ENCODE peak calls at places on chromosomes 2 and 18, in seven cellular contexts. One of them, this sample, is unnamed.

GRCh38 chr2:100643459-100643858 is 80.7 kb downstream of the PDCL3 start:
- DNase-seq in HCT116: no peak
- DNase-seq in SK-N-SH: no peak
- DNase-seq in K562: no peak
- DNase-seq in HepG2: no peak
- DNase-seq in H1: no peak
- DNase-seq in GM12878: no peak
- DNase-seq in this sample: no peak

GRCh38 chr2:151654891-151655290 is 79.4 kb downstream of the NEB start:
- DNase-seq in HCT116: no peak
- DNase-seq in SK-N-SH: no peak
- DNase-seq in K562: no peak
- DNase-seq in HepG2: no peak
- DNase-seq in H1: no peak
- DNase-seq in GM12878: no peak
- DNase-seq in this sample: no peak

GRCh38 chr2:63772061-63772460 is 69.6 kb upstream of the UGP2 start:
- DNase-seq in HCT116: no peak
- DNase-seq in SK-N-SH: no peak
- DNase-seq in K562: no peak
- DNase-seq in HepG2: no peak
- DNase-seq in H1: no peak
- DNase-seq in GM12878: no peak
- DNase-seq in this sample: no peak

GRCh38 chr18:31679133-31679731 is 5.1 kb downstream of the B4GALT6 start:
- DNase-seq in HCT116: peak; percentile 63
- DNase-seq in SK-N-SH: no peak
- DNase-seq in K562: no peak
- DNase-seq in HepG2: no peak
- DNase-seq in H1: no peak
- DNase-seq in GM12878: no peak
- DNase-seq in this sample: no peak

GRCh38 chr2:68837164-68837860 is 33.9 kb downstream of the BMP10 start:
- DNase-seq in HCT116: peak; percentile 58
- DNase-seq in SK-N-SH: no peak
- DNase-seq in K562: peak; percentile 64
- DNase-seq in HepG2: peak; percentile 55
- DNase-seq in H1: peak; percentile 84
- DNase-seq in GM12878: peak; percentile 13
- DNase-seq in this sample: peak; percentile 65

GRCh38 chr2:160492401-160493226 is 993 bp downstream of the RBMS1 start:
- DNase-seq in HCT116: peak; percentile 13
- DNase-seq in SK-N-SH: peak; percentile 82
- DNase-seq in K562: peak; percentile 12
- DNase-seq in HepG2: peak; percentile 99
- DNase-seq in H1: peak; percentile 90
- DNase-seq in GM12878: no peak
- DNase-seq in this sample: peak; percentile 70

GRCh38 chr2:134109725-134110124 is 144.1 kb upstream of the MGAT5 start:
- DNase-seq in HCT116: no peak
- DNase-seq in SK-N-SH: no peak
- DNase-seq in K562: no peak
- DNase-seq in HepG2: no peak
- DNase-seq in H1: no peak
- DNase-seq in GM12878: no peak
- DNase-seq in this sample: no peak

GRCh38 chr18:21112543-21113105 is 1.0 kb upstream of the ROCK1 start:
- DNase-seq in HCT116: no peak
- DNase-seq in SK-N-SH: peak; percentile 7
- DNase-seq in K562: no peak
- DNase-seq in HepG2: no peak
- DNase-seq in H1: no peak
- DNase-seq in GM12878: no peak
- DNase-seq in this sample: no peak

GRCh38 chr2:47002480-47003381 is 87.1 kb upstream of the MCFD2 start:
- DNase-seq in HCT116: no peak
- DNase-seq in SK-N-SH: peak; percentile 90
- DNase-seq in K562: no peak
- DNase-seq in HepG2: no peak
- DNase-seq in H1: no peak
- DNase-seq in GM12878: no peak
- DNase-seq in this sample: no peak

GRCh38 chr2:98487806-98488189 is 43.1 kb downstream of the INPP4A start:
- DNase-seq in HCT116: peak; percentile 39
- DNase-seq in SK-N-SH: no peak
- DNase-seq in K562: peak; percentile 53
- DNase-seq in HepG2: peak; percentile 66
- DNase-seq in H1: no peak
- DNase-seq in GM12878: peak; percentile 92
- DNase-seq in this sample: no peak

GRCh38 chr18:13273800-13274199 is 55.2 kb downstream of the LDLRAD4 start:
- DNase-seq in HCT116: no peak
- DNase-seq in SK-N-SH: no peak
- DNase-seq in K562: no peak
- DNase-seq in HepG2: no peak
- DNase-seq in H1: no peak
- DNase-seq in GM12878: no peak
- DNase-seq in this sample: no peak

GRCh38 chr2:207394812-207395534 is 134.8 kb upstream of the CREB1 start:
- DNase-seq in HCT116: peak; percentile 97
- DNase-seq in SK-N-SH: no peak
- DNase-seq in K562: peak; percentile 49
- DNase-seq in HepG2: no peak
- DNase-seq in H1: no peak
- DNase-seq in GM12878: no peak
- DNase-seq in this sample: no peak

GRCh38 chr18:46536215-46536874 is 120.7 kb downstream of the LOXHD1 start:
- DNase-seq in HCT116: peak; percentile 64
- DNase-seq in SK-N-SH: no peak
- DNase-seq in K562: peak; percentile 19
- DNase-seq in HepG2: no peak
- DNase-seq in H1: no peak
- DNase-seq in GM12878: no peak
- DNase-seq in this sample: no peak

GRCh38 chr2:234949762-234950434 is 1.9 kb upstream of the SH3BP4 start:
- DNase-seq in HCT116: no peak
- DNase-seq in SK-N-SH: no peak
- DNase-seq in K562: no peak
- DNase-seq in HepG2: peak; percentile 50
- DNase-seq in H1: no peak
- DNase-seq in GM12878: no peak
- DNase-seq in this sample: no peak

GRCh38 chr2:8822218-8822617 is 15.2 kb downstream of the KIDINS220 start:
- DNase-seq in HCT116: no peak
- DNase-seq in SK-N-SH: no peak
- DNase-seq in K562: no peak
- DNase-seq in HepG2: peak; percentile 20
- DNase-seq in H1: no peak
- DNase-seq in GM12878: no peak
- DNase-seq in this sample: no peak

GRCh38 chr2:135945521-135945920 is 39.9 kb downstream of the DARS1 start:
- DNase-seq in HCT116: no peak
- DNase-seq in SK-N-SH: no peak
- DNase-seq in K562: no peak
- DNase-seq in HepG2: no peak
- DNase-seq in H1: no peak
- DNase-seq in GM12878: no peak
- DNase-seq in this sample: no peak

GRCh38 chr2:232323328-232323650 is 55.3 kb upstream of the ALPP start:
- DNase-seq in HCT116: no peak
- DNase-seq in SK-N-SH: no peak
- DNase-seq in K562: no peak
- DNase-seq in HepG2: no peak
- DNase-seq in H1: no peak
- DNase-seq in GM12878: no peak
- DNase-seq in this sample: no peak

GRCh38 chr2:85797263-85797660 is 43.5 kb downstream of the ATOH8 start:
- DNase-seq in HCT116: no peak
- DNase-seq in SK-N-SH: no peak
- DNase-seq in K562: no peak
- DNase-seq in HepG2: no peak
- DNase-seq in H1: no peak
- DNase-seq in GM12878: no peak
- DNase-seq in this sample: no peak

GRCh38 chr18:36442717-36443116 is 145.2 kb downstream of the FHOD3 start:
- DNase-seq in HCT116: no peak
- DNase-seq in SK-N-SH: no peak
- DNase-seq in K562: no peak
- DNase-seq in HepG2: no peak
- DNase-seq in H1: no peak
- DNase-seq in GM12878: no peak
- DNase-seq in this sample: no peak

GRCh38 chr18:22822024-22822423 is 111.1 kb upstream of the RBBP8 start:
- DNase-seq in HCT116: peak; percentile 86
- DNase-seq in SK-N-SH: no peak
- DNase-seq in K562: no peak
- DNase-seq in HepG2: no peak
- DNase-seq in H1: no peak
- DNase-seq in GM12878: no peak
- DNase-seq in this sample: no peak

GRCh38 chr2:17000083-17000482 is 334.4 kb upstream of the CYRIA start:
- DNase-seq in HCT116: no peak
- DNase-seq in SK-N-SH: peak; percentile 47
- DNase-seq in K562: no peak
- DNase-seq in HepG2: no peak
- DNase-seq in H1: no peak
- DNase-seq in GM12878: no peak
- DNase-seq in this sample: no peak

DNA sequence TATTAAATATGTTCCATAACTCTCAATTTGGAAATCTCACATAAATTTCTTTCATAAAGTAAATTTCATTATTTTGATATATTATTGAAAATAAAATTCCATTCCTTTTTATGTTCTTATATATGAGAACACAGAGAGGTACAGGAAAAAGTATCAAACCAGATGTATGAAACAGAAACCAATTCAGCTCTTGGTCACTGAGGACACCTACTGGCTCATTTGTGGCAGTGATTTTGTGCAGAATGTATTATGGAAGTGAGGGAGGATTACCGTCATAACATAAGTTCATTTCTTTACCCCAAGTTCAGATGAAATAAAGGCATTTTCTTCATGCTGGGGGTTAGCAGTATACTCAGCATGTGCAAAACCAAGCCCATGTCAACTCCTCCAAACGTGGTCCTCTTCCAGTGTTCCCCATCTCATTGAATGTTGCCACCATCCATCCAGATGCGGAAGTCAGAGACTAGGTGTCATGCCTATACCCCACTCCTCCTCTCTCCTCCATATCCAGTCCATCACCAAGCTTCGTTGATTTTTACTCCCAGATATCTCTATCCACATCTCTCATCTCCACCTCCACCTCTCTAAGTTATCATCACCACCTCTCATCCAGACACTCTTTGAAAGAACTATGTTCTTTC is 41.7 kb upstream of the MALL start:
- DNase-seq in HCT116: peak; percentile 66
- DNase-seq in SK-N-SH: peak; percentile 48
- DNase-seq in K562: peak; percentile 21
- DNase-seq in HepG2: peak; percentile 65
- DNase-seq in H1: no peak
- DNase-seq in GM12878: peak; percentile 8
- DNase-seq in this sample: peak; percentile 58
- TF ChIP-seq JUND in HCT116: no peak
- TF ChIP-seq JUND in SK-N-SH: no peak
- TF ChIP-seq JUND in K562: no peak
- TF ChIP-seq JUND in HepG2: no peak
- TF ChIP-seq JUND in H1: no peak
- TF ChIP-seq JUND in GM12878: no peak
- TF ChIP-seq JUND in this sample: no peak

GRCh38 chr18:60200558-60200957 is 172.0 kb downstream of the MC4R start:
- DNase-seq in HCT116: no peak
- DNase-seq in SK-N-SH: no peak
- DNase-seq in K562: no peak
- DNase-seq in HepG2: no peak
- DNase-seq in H1: no peak
- DNase-seq in GM12878: no peak
- DNase-seq in this sample: no peak
- TF ChIP-seq JUND in HCT116: no peak
- TF ChIP-seq JUND in SK-N-SH: no peak
- TF ChIP-seq JUND in K562: no peak
- TF ChIP-seq JUND in HepG2: no peak
- TF ChIP-seq JUND in H1: no peak
- TF ChIP-seq JUND in GM12878: no peak
- TF ChIP-seq JUND in this sample: no peak

DNA sequence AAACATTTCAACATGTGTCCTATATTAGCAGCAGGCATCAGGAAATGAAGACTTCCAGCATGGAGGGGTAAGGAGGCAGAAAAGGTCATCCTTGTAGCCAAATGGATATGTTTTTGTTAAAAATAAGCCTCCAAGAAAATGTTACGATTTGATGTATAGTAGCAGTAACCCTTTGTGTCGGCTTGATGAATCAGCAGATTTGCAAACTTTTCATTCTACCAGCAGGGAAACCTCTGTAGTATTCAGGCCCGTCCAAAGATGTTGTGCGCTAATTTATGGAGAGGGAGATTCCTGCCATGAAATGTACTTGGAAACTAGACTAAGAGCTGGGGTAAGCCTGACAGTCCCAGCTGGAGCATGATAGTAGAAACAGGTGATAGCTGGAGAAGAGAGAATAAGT is 780.8 kb upstream of the KLHL29 start:
- DNase-seq in HCT116: no peak
- DNase-seq in SK-N-SH: no peak
- DNase-seq in K562: no peak
- DNase-seq in HepG2: no peak
- DNase-seq in H1: no peak
- DNase-seq in GM12878: no peak
- DNase-seq in this sample: no peak
- TF ChIP-seq JUND in HCT116: no peak
- TF ChIP-seq JUND in SK-N-SH: no peak
- TF ChIP-seq JUND in K562: no peak
- TF ChIP-seq JUND in HepG2: no peak
- TF ChIP-seq JUND in H1: no peak
- TF ChIP-seq JUND in GM12878: no peak
- TF ChIP-seq JUND in this sample: no peak

GRCh38 chr18:48160622-48161021 is 230.2 kb upstream of the SMAD2 start:
- DNase-seq in HCT116: no peak
- DNase-seq in SK-N-SH: no peak
- DNase-seq in K562: no peak
- DNase-seq in HepG2: no peak
- DNase-seq in H1: no peak
- DNase-seq in GM12878: no peak
- DNase-seq in this sample: no peak

GRCh38 chr18:48164096-48164475 is 233.6 kb upstream of the SMAD2 start:
- DNase-seq in HCT116: no peak
- DNase-seq in SK-N-SH: peak; percentile 46
- DNase-seq in K562: no peak
- DNase-seq in HepG2: no peak
- DNase-seq in H1: no peak
- DNase-seq in GM12878: no peak
- DNase-seq in this sample: no peak

GRCh38 chr18:48163184-48164095 is 233.0 kb upstream of the SMAD2 start:
- DNase-seq in HCT116: no peak
- DNase-seq in SK-N-SH: no peak
- DNase-seq in K562: no peak
- DNase-seq in HepG2: no peak
- DNase-seq in H1: no peak
- DNase-seq in GM12878: no peak
- DNase-seq in this sample: no peak

GRCh38 chr18:48161201-48161910 is 230.9 kb upstream of the SMAD2 start:
- DNase-seq in HCT116: no peak
- DNase-seq in SK-N-SH: peak; percentile 97
- DNase-seq in K562: peak; percentile 90
- DNase-seq in HepG2: no peak
- DNase-seq in H1: peak; percentile 87
- DNase-seq in GM12878: no peak
- DNase-seq in this sample: peak; percentile 44

GRCh38 chr18:48161911-48162698 is 231.6 kb upstream of the SMAD2 start:
- DNase-seq in HCT116: no peak
- DNase-seq in SK-N-SH: no peak
- DNase-seq in K562: no peak
- DNase-seq in HepG2: no peak
- DNase-seq in H1: no peak
- DNase-seq in GM12878: no peak
- DNase-seq in this sample: no peak
- TF ChIP-seq JUND in HCT116: no peak
- TF ChIP-seq JUND in SK-N-SH: no peak
- TF ChIP-seq JUND in K562: no peak
- TF ChIP-seq JUND in HepG2: no peak
- TF ChIP-seq JUND in H1: no peak
- TF ChIP-seq JUND in GM12878: no peak
- TF ChIP-seq JUND in this sample: no peak

This sample was measured in T47D.